ENCODE peak calls at places on chromosome 5, in four cellular contexts. One of them, this sample, is unnamed.
A peak's percentile ranks its signal among the peaks of the same experiment; 100 is the strongest.

GRCh38 chr5:58921106-58921505 is 338.2 kb downstream of the RAB3C start:
- DNase-seq in MM.1S: no peak
- DNase-seq in OCI-LY7: no peak
- DNase-seq in body of pancreas: no peak
- DNase-seq in this sample: no peak

GRCh38 chr5:179318193-179318955 is 26.9 kb downstream of the ADAMTS2 start:
- DNase-seq in body of pancreas: no peak
- DNase-seq in MM.1S: no peak
- DNase-seq in OCI-LY7: no peak
- DNase-seq in this sample: no peak

GRCh38 chr5:83632874-83633273 is 87.8 kb downstream of the HAPLN1 start:
- DNase-seq in OCI-LY7: no peak
- DNase-seq in MM.1S: no peak
- DNase-seq in body of pancreas: no peak
- DNase-seq in this sample: no peak

GRCh38 chr5:58198330-58198729 is 261.6 kb downstream of the PLK2 start:
- DNase-seq in body of pancreas: no peak
- DNase-seq in MM.1S: no peak
- DNase-seq in OCI-LY7: no peak
- DNase-seq in this sample: no peak

GRCh38 chr5:32828492-32828891 is 117.4 kb downstream of the NPR3 start:
- DNase-seq in MM.1S: no peak
- DNase-seq in body of pancreas: no peak
- DNase-seq in OCI-LY7: no peak
- DNase-seq in this sample: no peak

GRCh38 chr5:176823869-176824412 is 13.6 kb downstream of the UNC5A start:
- DNase-seq in body of pancreas: no peak
- DNase-seq in OCI-LY7: no peak
- DNase-seq in MM.1S: no peak
- DNase-seq in this sample: no peak

GRCh38 chr5:98749046-98749445 is 24.4 kb upstream of the RGMB start:
- DNase-seq in MM.1S: no peak
- DNase-seq in OCI-LY7: no peak
- DNase-seq in body of pancreas: no peak
- DNase-seq in this sample: no peak

GRCh38 chr5:164187780-164188179 is 682.4 kb downstream of the MAT2B start:
- DNase-seq in OCI-LY7: no peak
- DNase-seq in MM.1S: no peak
- DNase-seq in body of pancreas: no peak
- DNase-seq in this sample: no peak

GRCh38 chr5:87182622-87183021 is 85.1 kb upstream of the RASA1 start:
- DNase-seq in OCI-LY7: no peak
- DNase-seq in MM.1S: no peak
- DNase-seq in body of pancreas: no peak
- DNase-seq in this sample: no peak

GRCh38 chr5:157463621-157464407 is 3.8 kb downstream of the NIPAL4 start:
- DNase-seq in MM.1S: no peak
- DNase-seq in OCI-LY7: no peak
- DNase-seq in body of pancreas: no peak
- DNase-seq in this sample: no peak

GRCh38 chr5:170300361-170301013 is 2.9 kb upstream of the LCP2 start:
- DNase-seq in OCI-LY7: no peak
- DNase-seq in body of pancreas: peak; percentile 59
- DNase-seq in MM.1S: no peak
- DNase-seq in this sample: no peak

GRCh38 chr5:65334077-65334476 is 147.6 kb downstream of the ADAMTS6 start:
- DNase-seq in OCI-LY7: no peak
- DNase-seq in body of pancreas: peak; percentile 66
- DNase-seq in MM.1S: no peak
- DNase-seq in this sample: peak; percentile 28

GRCh38 chr5:169803077-169803981 is 166.3 kb downstream of the DOCK2 start:
- DNase-seq in OCI-LY7: no peak
- DNase-seq in MM.1S: no peak
- DNase-seq in body of pancreas: peak; percentile 56
- DNase-seq in this sample: peak; percentile 1

GRCh38 chr5:3126639-3127038 is 375.2 kb upstream of the IRX2 start:
- DNase-seq in MM.1S: no peak
- DNase-seq in body of pancreas: no peak
- DNase-seq in OCI-LY7: no peak
- DNase-seq in this sample: no peak

GRCh38 chr5:116908537-116908936 is 333.9 kb upstream of the SEMA6A start:
- DNase-seq in OCI-LY7: peak; percentile 61
- DNase-seq in body of pancreas: no peak
- DNase-seq in MM.1S: peak; percentile 57
- DNase-seq in this sample: no peak

GRCh38 chr5:90055831-90056328 is 353.7 kb downstream of the CETN3 start:
- DNase-seq in MM.1S: no peak
- DNase-seq in body of pancreas: no peak
- DNase-seq in OCI-LY7: no peak
- DNase-seq in this sample: no peak

GRCh38 chr5:26492835-26493459 is 545.4 kb downstream of the CDH9 start:
- DNase-seq in body of pancreas: no peak
- DNase-seq in OCI-LY7: no peak
- DNase-seq in MM.1S: no peak
- DNase-seq in this sample: no peak

GRCh38 chr5:2883771-2884170 is 132.3 kb upstream of the IRX2 start:
- DNase-seq in body of pancreas: no peak
- DNase-seq in OCI-LY7: no peak
- DNase-seq in MM.1S: no peak
- DNase-seq in this sample: no peak

GRCh38 chr5:35863159-35863558 is 6.5 kb downstream of the IL7R start:
- DNase-seq in OCI-LY7: peak; percentile 33
- DNase-seq in MM.1S: no peak
- DNase-seq in body of pancreas: no peak
- DNase-seq in this sample: no peak

GRCh38 chr5:155728857-155729683 is 597.9 kb upstream of the SGCD start:
- DNase-seq in MM.1S: no peak
- DNase-seq in body of pancreas: no peak
- DNase-seq in OCI-LY7: no peak
- DNase-seq in this sample: no peak

GRCh38 chr5:1209552-1209852 is 8.1 kb downstream of the SLC6A19 start:
- DNase-seq in OCI-LY7: no peak
- DNase-seq in body of pancreas: no peak
- DNase-seq in MM.1S: no peak
- DNase-seq in this sample: no peak

GRCh38 chr5:138180183-138180782 is 1.4 kb downstream of the KIF20A start:
- DNase-seq in OCI-LY7: peak; percentile 82
- DNase-seq in MM.1S: peak; percentile 78
- DNase-seq in body of pancreas: no peak
- DNase-seq in this sample: peak; percentile 72

GRCh38 chr5:34716986-34717385 is 60.9 kb downstream of the RAI14 start:
- DNase-seq in OCI-LY7: no peak
- DNase-seq in MM.1S: no peak
- DNase-seq in body of pancreas: no peak
- DNase-seq in this sample: no peak

GRCh38 chr5:77993799-77994318 is 217.7 kb upstream of the TBCA start:
- DNase-seq in body of pancreas: no peak
- DNase-seq in MM.1S: no peak
- DNase-seq in OCI-LY7: no peak
- DNase-seq in this sample: no peak

GRCh38 chr5:176881021-176881749 is 18.0 kb downstream of the HK3 start:
- DNase-seq in body of pancreas: no peak
- DNase-seq in MM.1S: no peak
- DNase-seq in OCI-LY7: no peak
- DNase-seq in this sample: no peak

GRCh38 chr5:74974451-74975089 is 77.8 kb downstream of the GCNT4 start:
- DNase-seq in OCI-LY7: no peak
- DNase-seq in body of pancreas: no peak
- DNase-seq in MM.1S: no peak
- DNase-seq in this sample: no peak

GRCh38 chr5:77210091-77211012 is at the start of gene PDE8B:
- DNase-seq in OCI-LY7: no peak
- DNase-seq in MM.1S: no peak
- DNase-seq in body of pancreas: no peak
- DNase-seq in this sample: no peak

GRCh38 chr5:77806213-77806843 is 30.2 kb upstream of the TBCA start:
- DNase-seq in MM.1S: peak; percentile 31
- DNase-seq in OCI-LY7: no peak
- DNase-seq in body of pancreas: no peak
- DNase-seq in this sample: peak; percentile 19

GRCh38 chr5:78008356-78008967 is 232.3 kb upstream of the TBCA start:
- DNase-seq in OCI-LY7: peak; percentile 31
- DNase-seq in body of pancreas: peak; percentile 28
- DNase-seq in MM.1S: peak; percentile 55
- DNase-seq in this sample: peak; percentile 31

GRCh38 chr5:174726916-174727793 is 2.8 kb downstream of the MSX2 start:
- DNase-seq in MM.1S: no peak
- DNase-seq in body of pancreas: no peak
- DNase-seq in OCI-LY7: no peak
- DNase-seq in this sample: no peak

GRCh38 chr5:174729075-174729680 is 4.8 kb downstream of the MSX2 start:
- DNase-seq in OCI-LY7: no peak
- DNase-seq in body of pancreas: no peak
- DNase-seq in MM.1S: no peak
- DNase-seq in this sample: no peak

GRCh38 chr5:174725261-174725990 is 1.0 kb downstream of the MSX2 start:
- DNase-seq in OCI-LY7: no peak
- DNase-seq in body of pancreas: no peak
- DNase-seq in MM.1S: no peak
- DNase-seq in this sample: no peak

GRCh38 chr5:174725991-174726601 is 1.7 kb downstream of the MSX2 start:
- DNase-seq in MM.1S: no peak
- DNase-seq in OCI-LY7: no peak
- DNase-seq in body of pancreas: no peak
- DNase-seq in this sample: no peak

GRCh38 chr5:174727794-174728662 is 3.6 kb downstream of the MSX2 start:
- DNase-seq in OCI-LY7: no peak
- DNase-seq in MM.1S: no peak
- DNase-seq in body of pancreas: no peak
- DNase-seq in this sample: no peak
- H3K4me3 ChIP-seq in OCI-LY7: no peak overlapping the region
- H3K4me3 ChIP-seq in MM.1S: no peak overlapping the region
- H3K4me3 ChIP-seq in body of pancreas: no peak overlapping the region
- H3K4me3 ChIP-seq in this sample: no peak overlapping the region

GRCh38 chr5:178210073-178210526 is 5.8 kb downstream of the HNRNPAB start:
- DNase-seq in MM.1S: no peak
- DNase-seq in body of pancreas: no peak
- DNase-seq in OCI-LY7: no peak
- DNase-seq in this sample: no peak
- H3K27ac ChIP-seq in MM.1S: no peak overlapping the region
- H3K27ac ChIP-seq in body of pancreas: no peak overlapping the region
- H3K27ac ChIP-seq in OCI-LY7: no peak overlapping the region
- H3K27ac ChIP-seq in this sample: peak overlapping the region; percentile 60

GRCh38 chr5:119345861-119346260 is 10.0 kb upstream of the TNFAIP8 start:
- DNase-seq in OCI-LY7: no peak
- DNase-seq in MM.1S: no peak
- DNase-seq in body of pancreas: no peak
- DNase-seq in this sample: no peak

GRCh38 chr5:119347996-119348395 is 7.8 kb upstream of the TNFAIP8 start:
- DNase-seq in MM.1S: no peak
- DNase-seq in OCI-LY7: no peak
- DNase-seq in body of pancreas: no peak
- DNase-seq in this sample: no peak

GRCh38 chr5:119344231-119344630 is 11.6 kb upstream of the TNFAIP8 start:
- DNase-seq in OCI-LY7: no peak
- DNase-seq in body of pancreas: no peak
- DNase-seq in MM.1S: no peak
- DNase-seq in this sample: no peak

GRCh38 chr5:119347574-119347973 is 8.2 kb upstream of the TNFAIP8 start:
- DNase-seq in OCI-LY7: no peak
- DNase-seq in MM.1S: peak; percentile 40
- DNase-seq in body of pancreas: no peak
- DNase-seq in this sample: no peak

GRCh38 chr5:119346404-119346803 is 9.4 kb upstream of the TNFAIP8 start:
- DNase-seq in OCI-LY7: no peak
- DNase-seq in MM.1S: no peak
- DNase-seq in body of pancreas: no peak
- DNase-seq in this sample: no peak
- H3K4me1 ChIP-seq in OCI-LY7: peaks cover 96% of the 10 kb centered on the region
- H3K4me1 ChIP-seq in MM.1S: peaks cover 72% of the 10 kb centered on the region
- H3K4me1 ChIP-seq in body of pancreas: peaks cover 3% of the 10 kb centered on the region
- H3K4me1 ChIP-seq in this sample: no peaks in the 10 kb centered on the region

DNA sequence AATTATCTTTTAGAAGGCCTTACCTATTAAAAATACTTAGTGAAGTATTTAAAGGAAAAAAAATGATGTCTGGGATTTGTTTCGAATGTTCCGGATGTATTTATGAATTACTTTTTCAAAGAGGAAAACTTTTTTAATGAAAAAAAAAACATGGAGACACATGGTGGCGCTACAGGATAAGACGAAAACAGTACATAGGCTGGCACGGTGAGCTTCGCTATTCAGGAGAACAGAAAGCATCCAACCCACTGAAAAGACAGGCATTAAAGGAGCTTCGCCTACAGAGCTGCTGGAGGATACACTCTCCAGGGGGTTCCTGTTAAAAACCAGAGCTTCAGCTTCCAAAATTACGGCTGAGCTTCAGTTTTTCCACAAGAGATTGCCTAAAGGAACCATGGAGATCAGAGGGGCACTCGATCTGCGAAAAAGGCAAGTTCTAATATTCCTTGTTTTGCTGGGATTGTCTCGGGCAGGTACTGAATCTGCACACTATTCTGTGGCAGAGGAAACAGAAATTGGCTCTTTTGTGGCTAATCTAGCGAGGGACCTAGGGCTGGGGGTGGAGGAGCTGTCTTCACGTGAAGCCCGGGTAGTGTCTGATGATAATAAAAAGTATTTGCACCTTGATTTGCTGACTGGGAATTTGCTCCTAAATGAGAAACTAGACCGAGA is at the start of gene PCDHB14:
- DNase-seq in OCI-LY7: peak; percentile 34
- DNase-seq in body of pancreas: peak; percentile 15
- DNase-seq in MM.1S: peak; percentile 75
- DNase-seq in this sample: no peak
- H3K4me3 ChIP-seq in OCI-LY7: no peak within 1 kb of the TSS
- H3K4me3 ChIP-seq in body of pancreas: no peak within 1 kb of the TSS
- H3K4me3 ChIP-seq in MM.1S: peak within 1 kb of the TSS; percentile 65
- H3K4me3 ChIP-seq in this sample: no peak within 1 kb of the TSS

GRCh38 chr5:53111139-53111538 is 1.6 kb upstream of the MOCS2 start:
- DNase-seq in body of pancreas: no peak
- DNase-seq in MM.1S: no peak
- DNase-seq in OCI-LY7: no peak
- DNase-seq in this sample: no peak
- H3K27ac ChIP-seq in body of pancreas: no peak overlapping the region
- H3K27ac ChIP-seq in MM.1S: no peak overlapping the region
- H3K27ac ChIP-seq in OCI-LY7: no peak overlapping the region
- H3K27ac ChIP-seq in this sample: no peak overlapping the region

GRCh38 chr5:168218746-168219145 is 72.7 kb upstream of the WWC1 start:
- DNase-seq in OCI-LY7: no peak
- DNase-seq in body of pancreas: no peak
- DNase-seq in MM.1S: no peak
- DNase-seq in this sample: no peak
- H3K4me1 ChIP-seq in OCI-LY7: no peaks in the 10 kb centered on the region
- H3K4me1 ChIP-seq in body of pancreas: peaks cover 5% of the 10 kb centered on the region
- H3K4me1 ChIP-seq in MM.1S: no peaks in the 10 kb centered on the region
- H3K4me1 ChIP-seq in this sample: no peaks in the 10 kb centered on the region

This sample was measured in small intestine.